ENCODE peak calls at places on chromosomes 13 and 19, in seven cellular contexts. V is IMR-90; A is kidney; F is CD8-positive, alpha-beta T cell; M is thoracic aorta; L is tibial artery; O is NT2/D1. G is an unnamed sample.

GRCh38 chr13:113638173-113638746 is 19.7 kb downstream of the ATP4B start:
- DNase-seq in V (no peak), O (no peak), A (peak; percentile 37), M (no peak), L (no peak), F (no peak), G (no peak)

GRCh38 chr19:8145969-8146368 is 3.4 kb downstream of the FBN3 start:
- DNase-seq in A (no peak), M (no peak), V (no peak), L (no peak), F (no peak), O (no peak), G (no peak)

GRCh38 chr13:28452755-28453154 is 42.2 kb downstream of the FLT1 start:
- DNase-seq in A (no peak), M (no peak), O (no peak), F (no peak), V (no peak), L (no peak), G (no peak)

GRCh38 chr13:93244918-93245280 is 18.3 kb downstream of the GPC6 start:
- DNase-seq in O (no peak), M (no peak), A (no peak), F (no peak), V (peak; percentile 38), L (no peak), G (peak; percentile 56)

GRCh38 chr13:112670118-112670517 is 19.7 kb upstream of the ATP11A start:
- DNase-seq in L (peak; percentile 10), A (no peak), V (no peak), F (no peak), O (no peak), M (no peak), G (no peak)

GRCh38 chr13:76799696-76800095 is 86.5 kb downstream of the KCTD12 start:
- DNase-seq in A (no peak), V (no peak), L (no peak), M (no peak), F (no peak), O (no peak), G (no peak)

GRCh38 chr19:29528350-29528945 is 2.7 kb downstream of the VSTM2B start:
- DNase-seq in A (peak; percentile 83), L (peak; percentile 38), O (peak; percentile 57), F (peak; percentile 51), M (no peak), V (peak; percentile 58), G (peak; percentile 80)

GRCh38 chr13:27126877-27127276 is 44.7 kb downstream of the USP12 start:
- DNase-seq in M (no peak), V (no peak), A (no peak), L (no peak), O (no peak), F (no peak), G (no peak)

GRCh38 chr19:40229484-40229883 is 3.0 kb upstream of the CCNP start:
- DNase-seq in V (peak; percentile 59), O (no peak), F (no peak), L (no peak), A (no peak), M (no peak), G (peak; percentile 5)

GRCh38 chr13:48634631-48635030 is 19.1 kb upstream of the CYSLTR2 start:
- DNase-seq in L (no peak), O (no peak), V (no peak), A (no peak), M (no peak), F (no peak), G (no peak)

GRCh38 chr19:10418281-10419199 is 1.8 kb upstream of the PDE4A start:
- DNase-seq in A (peak; percentile 64), V (no peak), M (no peak), F (no peak), L (no peak), O (no peak), G (peak; percentile 40)

GRCh38 chr13:98068511-98068910 is 74.4 kb upstream of the FARP1 start:
- DNase-seq in V (no peak), L (no peak), F (no peak), M (no peak), O (no peak), A (no peak), G (no peak)

GRCh38 chr13:56975647-56976046 is 165.1 kb upstream of the PRR20A start:
- DNase-seq in O (peak; percentile 23), F (no peak), A (peak; percentile 42), L (no peak), V (no peak), M (no peak), G (no peak)
- H3K9me3 ChIP-seq in O (no peaks in the 10 kb centered on the region), F (no peaks in the 10 kb centered on the region), A (no peaks in the 10 kb centered on the region), L (no peaks in the 10 kb centered on the region), V (peaks cover 12% of the 10 kb centered on the region), M (no peaks in the 10 kb centered on the region), G (no peaks in the 10 kb centered on the region)

GRCh38 chr19:45076851-45077730 is 813 bp upstream of the ZNF296 start:
- DNase-seq in L (no peak), A (no peak), M (no peak), O (no peak), V (no peak), F (no peak), G (no peak)
- H3K4me3 ChIP-seq in L (peak overlapping the region; percentile 52), A (peak overlapping the region; percentile 28), M (peak overlapping the region; percentile 71), O (no peak overlapping the region), V (no peak overlapping the region), F (peak overlapping the region; percentile 42), G (peak overlapping the region; percentile 66)

GRCh38 chr19:37829526-37829925 is 50.1 kb upstream of the ZNF573 start:
- DNase-seq in M (no peak), F (no peak), L (no peak), O (no peak), A (no peak), V (no peak), G (no peak)
- H3K9me3 ChIP-seq in M (peaks cover 78% of the 10 kb centered on the region), F (no peaks in the 10 kb centered on the region), L (peaks cover 95% of the 10 kb centered on the region), O (peaks cover 74% of the 10 kb centered on the region), A (peaks cover 33% of the 10 kb centered on the region), V (peaks cover 24% of the 10 kb centered on the region), G (peaks cover 43% of the 10 kb centered on the region)

GRCh38 chr19:56837892-56838679 is 2.4 kb downstream of the PEG3 start:
- DNase-seq in L (peak; percentile 80), F (no peak), A (peak; percentile 91), O (peak; percentile 70), V (no peak), M (peak; percentile 27), G (no peak)
- H3K4me3 ChIP-seq in L (peak overlapping the region; percentile 52), F (no peak overlapping the region), A (peak overlapping the region; percentile 75), O (peak overlapping the region; percentile 93), V (no peak overlapping the region), M (peak overlapping the region; percentile 68), G (peak overlapping the region; percentile 81)

GRCh38 chr19:15935167-15935702 is 906 bp upstream of the CYP4F11 start:
- DNase-seq in L (no peak), V (no peak), F (no peak), M (no peak), A (no peak), O (no peak), G (no peak)

GRCh38 chr19:15936950-15937349 is 2.6 kb upstream of the CYP4F11 start:
- DNase-seq in L (no peak), M (no peak), A (no peak), O (no peak), F (no peak), V (no peak), G (no peak)

GRCh38 chr19:15937771-15938170 is 3.4 kb upstream of the CYP4F11 start:
- DNase-seq in M (no peak), V (no peak), L (no peak), F (no peak), O (no peak), A (no peak), G (no peak)

GRCh38 chr19:15936173-15936572 is 1.8 kb upstream of the CYP4F11 start:
- DNase-seq in F (no peak), V (no peak), M (no peak), O (no peak), L (no peak), A (no peak), G (no peak)

GRCh38 chr19:15934332-15935078 is at the start of gene CYP4F11:
- DNase-seq in F (no peak), M (peak; percentile 42), A (no peak), L (peak; percentile 65), V (no peak), O (no peak), G (no peak)
- H3K9me3 ChIP-seq in F (no peaks in the 10 kb centered on the region), M (no peaks in the 10 kb centered on the region), A (no peaks in the 10 kb centered on the region), L (peaks cover 6% of the 10 kb centered on the region), V (peaks cover 10% of the 10 kb centered on the region), O (peaks cover 14% of the 10 kb centered on the region), G (peaks cover 12% of the 10 kb centered on the region)

G was measured in adipocyte.